ENCODE peak calls at places on chromosomes 11 and 22, in five cellular contexts. V is T-helper 9 cell; K is stimulated activated naive CD4-positive, alpha-beta T cell; I is Right ventricle myocardium inferior; O is HS-5. T is an unnamed sample.

GRCh38 chr22:19805821-19806212 is 45.2 kb downstream of the TBX1 start:
- DNase-seq in I (no peak), O (no peak), V (no peak), K (no peak), T (peak; percentile 9)

GRCh38 chr11:122733301-122733686 is 77.8 kb downstream of the UBASH3B start:
- DNase-seq in O (no peak), V (no peak), K (no peak), I (no peak), T (no peak)

GRCh38 chr11:121416909-121417567 is 35.1 kb upstream of the SORL1 start:
- DNase-seq in O (peak; percentile 59), K (peak; percentile 19), I (peak; percentile 91), V (peak; percentile 26), T (peak; percentile 64)

GRCh38 chr22:36340621-36341020 is 47.1 kb downstream of the MYH9 start:
- DNase-seq in V (no peak), O (no peak), K (no peak), I (no peak), T (no peak)

GRCh38 chr11:118917488-118918127 is 8.1 kb downstream of the BCL9L start:
- DNase-seq in K (peak; percentile 61), I (peak; percentile 79), V (peak; percentile 55), O (no peak), T (peak; percentile 65)

GRCh38 chr11:35142481-35143207 is 3.7 kb downstream of the CD44 start:
- DNase-seq in O (peak; percentile 92), I (no peak), K (no peak), V (no peak), T (peak; percentile 67)

GRCh38 chr22:50313021-50313420 is 5.6 kb upstream of the PLXNB2 start:
- DNase-seq in V (no peak), O (no peak), I (no peak), K (no peak), T (no peak)

GRCh38 chr22:45999379-45999971 is 22.5 kb upstream of the WNT7B start:
- DNase-seq in O (no peak), I (no peak), V (no peak), K (no peak), T (no peak)

GRCh38 chr11:134452849-134453177 is 40.8 kb upstream of the B3GAT1 start:
- DNase-seq in K (no peak), V (no peak), O (no peak), I (no peak), T (no peak)

GRCh38 chr11:68839953-68840641 is 1.6 kb downstream of the CPT1A start:
- DNase-seq in K (no peak), I (no peak), V (no peak), O (no peak), T (no peak)

GRCh38 chr22:26835929-26836528 is 178.6 kb downstream of the MIAT start:
- DNase-seq in O (no peak), K (no peak), V (peak; percentile 17), I (no peak), T (peak; percentile 75)

GRCh38 chr11:6825333-6825744 is 20.1 kb upstream of the OR10A5 start:
- DNase-seq in O (no peak), V (no peak), K (no peak), I (no peak), T (no peak)

GRCh38 chr22:25366408-25366807 is 147.0 kb downstream of the CRYBB2 start:
- DNase-seq in O (no peak), V (no peak), I (peak; percentile 60), K (no peak), T (no peak)

GRCh38 chr11:130400793-130401483 is 27.5 kb downstream of the ADAMTS8 start:
- DNase-seq in I (no peak), V (no peak), O (peak; percentile 45), K (no peak), T (no peak)

GRCh38 chr22:44182591-44183588 is 2.2 kb downstream of the PARVG start:
- DNase-seq in K (no peak), I (peak; percentile 88), O (no peak), V (peak; percentile 22), T (no peak)

GRCh38 chr11:117696489-117696888 is 100.5 kb downstream of the DSCAML1 start:
- DNase-seq in I (no peak), O (no peak), V (no peak), K (no peak), T (no peak)